ENCODE peak calls at places on chromosomes 4 and X, in five cellular contexts. One of them, this sample, is unnamed.
A peak's percentile ranks its signal among the peaks of the same experiment; 100 is the strongest.

GRCh38 chr4:6658635-6659075 is 18.2 kb downstream of the MRFAP1 start:
- DNase-seq in ACHN: no peak
- DNase-seq in epithelial cell of esophagus: peak; percentile 47
- DNase-seq in amniotic stem cell: no peak
- DNase-seq in H4: no peak
- DNase-seq in this sample: peak; percentile 42

GRCh38 chr4:87058272-87059073 is 123.7 kb downstream of the AFF1 start:
- DNase-seq in ACHN: no peak
- DNase-seq in epithelial cell of esophagus: peak; percentile 69
- DNase-seq in amniotic stem cell: no peak
- DNase-seq in H4: peak; percentile 49
- DNase-seq in this sample: peak; percentile 28

GRCh38 chr4:53541577-53542206 is 49.6 kb downstream of the LNX1 start:
- DNase-seq in ACHN: no peak
- DNase-seq in epithelial cell of esophagus: peak; percentile 75
- DNase-seq in amniotic stem cell: peak; percentile 77
- DNase-seq in H4: no peak
- DNase-seq in this sample: no peak

GRCh38 chr4:112355662-112356061 is 58.5 kb downstream of the ALPK1 start:
- DNase-seq in ACHN: no peak
- DNase-seq in epithelial cell of esophagus: no peak
- DNase-seq in amniotic stem cell: no peak
- DNase-seq in H4: no peak
- DNase-seq in this sample: no peak

GRCh38 chr4:126799971-126800722 is 832.6 kb upstream of the INTU start:
- DNase-seq in ACHN: no peak
- DNase-seq in epithelial cell of esophagus: no peak
- DNase-seq in amniotic stem cell: peak; percentile 33
- DNase-seq in H4: no peak
- DNase-seq in this sample: no peak

GRCh38 chrX:31981546-31982062 is 909.8 kb upstream of the FTHL17 start:
- DNase-seq in ACHN: no peak
- DNase-seq in epithelial cell of esophagus: no peak
- DNase-seq in amniotic stem cell: no peak
- DNase-seq in H4: no peak
- DNase-seq in this sample: no peak

GRCh38 chr4:79528241-79528706 is 120.2 kb upstream of the GK2 start:
- DNase-seq in ACHN: no peak
- DNase-seq in epithelial cell of esophagus: peak; percentile 29
- DNase-seq in amniotic stem cell: no peak
- DNase-seq in H4: peak; percentile 72
- DNase-seq in this sample: no peak

GRCh38 chr4:173547889-173548288 is 17.9 kb upstream of the HAND2 start:
- DNase-seq in ACHN: no peak
- DNase-seq in epithelial cell of esophagus: no peak
- DNase-seq in amniotic stem cell: no peak
- DNase-seq in H4: no peak
- DNase-seq in this sample: no peak

GRCh38 chr4:16140520-16141249 is 56.9 kb upstream of the PROM1 start:
- DNase-seq in ACHN: peak; percentile 98
- DNase-seq in epithelial cell of esophagus: peak; percentile 74
- DNase-seq in amniotic stem cell: peak; percentile 71
- DNase-seq in H4: peak; percentile 99
- DNase-seq in this sample: no peak

GRCh38 chr4:78627046-78627965 is 75.7 kb downstream of the ANXA3 start:
- DNase-seq in ACHN: peak; percentile 81
- DNase-seq in epithelial cell of esophagus: peak; percentile 89
- DNase-seq in amniotic stem cell: no peak
- DNase-seq in H4: peak; percentile 22
- DNase-seq in this sample: no peak

GRCh38 chr4:135515295-135515694 is 1313.7 kb upstream of the PABPC4L start:
- DNase-seq in ACHN: no peak
- DNase-seq in epithelial cell of esophagus: no peak
- DNase-seq in amniotic stem cell: no peak
- DNase-seq in H4: no peak
- DNase-seq in this sample: no peak

GRCh38 chr4:2263701-2264321 is 1.9 kb upstream of the MXD4 start:
- DNase-seq in ACHN: no peak
- DNase-seq in epithelial cell of esophagus: no peak
- DNase-seq in amniotic stem cell: no peak
- DNase-seq in H4: no peak
- DNase-seq in this sample: no peak

GRCh38 chrX:7689791-7690412 is 153.1 kb upstream of the VCX start:
- DNase-seq in ACHN: no peak
- DNase-seq in epithelial cell of esophagus: peak; percentile 58
- DNase-seq in amniotic stem cell: no peak
- DNase-seq in H4: peak; percentile 3
- DNase-seq in this sample: no peak

GRCh38 chrX:103656623-103657022 is 27.8 kb downstream of the TCEAL1 start:
- DNase-seq in ACHN: peak; percentile 80
- DNase-seq in epithelial cell of esophagus: peak; percentile 86
- DNase-seq in amniotic stem cell: peak; percentile 49
- DNase-seq in H4: peak; percentile 53
- DNase-seq in this sample: no peak

GRCh38 chr4:15457401-15458201 is 12.1 kb upstream of the CC2D2A start:
- DNase-seq in ACHN: peak; percentile 47
- DNase-seq in epithelial cell of esophagus: peak; percentile 64
- DNase-seq in amniotic stem cell: peak; percentile 63
- DNase-seq in H4: peak; percentile 75
- DNase-seq in this sample: no peak

GRCh38 chrX:65195621-65196020 is 219.4 kb upstream of the ZC4H2 start:
- DNase-seq in ACHN: no peak
- DNase-seq in epithelial cell of esophagus: no peak
- DNase-seq in amniotic stem cell: no peak
- DNase-seq in H4: no peak
- DNase-seq in this sample: no peak

GRCh38 chr4:15451866-15452765 is 17.6 kb upstream of the CC2D2A start:
- DNase-seq in ACHN: peak; percentile 90
- DNase-seq in epithelial cell of esophagus: peak; percentile 86
- DNase-seq in amniotic stem cell: peak; percentile 56
- DNase-seq in H4: peak; percentile 94
- DNase-seq in this sample: no peak

GRCh38 chr4:84418032-84418709 is 80.9 kb downstream of the NKX6-1 start:
- DNase-seq in ACHN: no peak
- DNase-seq in epithelial cell of esophagus: peak; percentile 14
- DNase-seq in amniotic stem cell: no peak
- DNase-seq in H4: no peak
- DNase-seq in this sample: no peak

GRCh38 chr4:47926667-47927258 is 12.4 kb upstream of the NFXL1 start:
- DNase-seq in ACHN: peak; percentile 53
- DNase-seq in epithelial cell of esophagus: peak; percentile 62
- DNase-seq in amniotic stem cell: peak; percentile 25
- DNase-seq in H4: peak; percentile 47
- DNase-seq in this sample: peak; percentile 71

GRCh38 chr4:12724520-12724919 is 759.6 kb downstream of the RAB28 start:
- DNase-seq in ACHN: peak; percentile 11
- DNase-seq in epithelial cell of esophagus: peak; percentile 14
- DNase-seq in amniotic stem cell: no peak
- DNase-seq in H4: no peak
- DNase-seq in this sample: no peak

GRCh38 chr4:69156913-69157312 is 57.6 kb downstream of the UGT2B11 start:
- DNase-seq in ACHN: peak; percentile 16
- DNase-seq in epithelial cell of esophagus: peak; percentile 37
- DNase-seq in amniotic stem cell: no peak
- DNase-seq in H4: peak; percentile 6
- DNase-seq in this sample: peak; percentile 19

GRCh38 chr4:152807294-152807829 is 27.6 kb downstream of the ARFIP1 start:
- DNase-seq in ACHN: no peak
- DNase-seq in epithelial cell of esophagus: peak; percentile 31
- DNase-seq in amniotic stem cell: no peak
- DNase-seq in H4: peak; percentile 53
- DNase-seq in this sample: no peak

GRCh38 chr4:87616268-87616667 is 7.9 kb downstream of the DSPP start:
- DNase-seq in ACHN: no peak
- DNase-seq in epithelial cell of esophagus: no peak
- DNase-seq in amniotic stem cell: no peak
- DNase-seq in H4: no peak
- DNase-seq in this sample: no peak

GRCh38 chrX:132488819-132489255 is at the start of gene MBNL3:
- DNase-seq in ACHN: peak; percentile 37
- DNase-seq in epithelial cell of esophagus: peak; percentile 51
- DNase-seq in amniotic stem cell: no peak
- DNase-seq in H4: peak; percentile 31
- DNase-seq in this sample: peak; percentile 45

GRCh38 chr4:180057891-180058643 is 2185.1 kb upstream of the TENM3 start:
- DNase-seq in ACHN: peak; percentile 4
- DNase-seq in epithelial cell of esophagus: no peak
- DNase-seq in amniotic stem cell: no peak
- DNase-seq in H4: no peak
- DNase-seq in this sample: peak; percentile 54

GRCh38 chr4:2923141-2923551 is 40.1 kb downstream of the NOP14 start:
- DNase-seq in ACHN: no peak
- DNase-seq in epithelial cell of esophagus: peak; percentile 82
- DNase-seq in amniotic stem cell: no peak
- DNase-seq in H4: no peak
- DNase-seq in this sample: no peak

GRCh38 chrX:131821945-131822622 is 201.0 kb upstream of the STK26 start:
- DNase-seq in ACHN: no peak
- DNase-seq in epithelial cell of esophagus: no peak
- DNase-seq in amniotic stem cell: peak; percentile 3
- DNase-seq in H4: no peak
- DNase-seq in this sample: no peak

GRCh38 chr4:186024637-186025320 is 44.2 kb upstream of the TLR3 start:
- DNase-seq in ACHN: no peak
- DNase-seq in epithelial cell of esophagus: no peak
- DNase-seq in amniotic stem cell: no peak
- DNase-seq in H4: no peak
- DNase-seq in this sample: no peak

GRCh38 chr4:38867478-38868054 is at the start of gene FAM114A1:
- DNase-seq in ACHN: peak; percentile 81
- DNase-seq in epithelial cell of esophagus: peak; percentile 69
- DNase-seq in amniotic stem cell: peak; percentile 58
- DNase-seq in H4: peak; percentile 75
- DNase-seq in this sample: peak; percentile 69

GRCh38 chr4:1353186-1354055 is 6.4 kb downstream of the UVSSA start:
- DNase-seq in ACHN: no peak
- DNase-seq in epithelial cell of esophagus: no peak
- DNase-seq in amniotic stem cell: no peak
- DNase-seq in H4: no peak
- DNase-seq in this sample: no peak

GRCh38 chrX:12946838-12947544 is 27.9 kb upstream of the TMSB4X start:
- DNase-seq in ACHN: peak; percentile 75
- DNase-seq in epithelial cell of esophagus: peak; percentile 90
- DNase-seq in amniotic stem cell: peak; percentile 68
- DNase-seq in H4: peak; percentile 78
- DNase-seq in this sample: peak; percentile 74

GRCh38 chr4:155271557-155271956 is 63.1 kb downstream of the NPY2R start:
- DNase-seq in ACHN: peak; percentile 2
- DNase-seq in epithelial cell of esophagus: peak; percentile 13
- DNase-seq in amniotic stem cell: no peak
- DNase-seq in H4: no peak
- DNase-seq in this sample: no peak

GRCh38 chrX:154409222-154409871 is at the start of gene DNASE1L1:
- DNase-seq in ACHN: peak; percentile 83
- DNase-seq in epithelial cell of esophagus: peak; percentile 74
- DNase-seq in amniotic stem cell: peak; percentile 57
- DNase-seq in H4: peak; percentile 84
- DNase-seq in this sample: peak; percentile 69

GRCh38 chrX:11143931-11144678 is 33.0 kb downstream of the HCCS start:
- DNase-seq in ACHN: peak; percentile 69
- DNase-seq in epithelial cell of esophagus: peak; percentile 75
- DNase-seq in amniotic stem cell: peak; percentile 22
- DNase-seq in H4: peak; percentile 73
- DNase-seq in this sample: peak; percentile 57

GRCh38 chr4:56250801-56251200 is 136.5 kb downstream of the AASDH start:
- DNase-seq in ACHN: no peak
- DNase-seq in epithelial cell of esophagus: no peak
- DNase-seq in amniotic stem cell: no peak
- DNase-seq in H4: no peak
- DNase-seq in this sample: no peak

GRCh38 chrX:71636438-71637252 is 18.3 kb upstream of the CXCR3 start:
- DNase-seq in ACHN: no peak
- DNase-seq in epithelial cell of esophagus: no peak
- DNase-seq in amniotic stem cell: no peak
- DNase-seq in H4: no peak
- DNase-seq in this sample: no peak

GRCh38 chr4:108483077-108483476 is 137.3 kb upstream of the RPL34 start:
- DNase-seq in ACHN: no peak
- DNase-seq in epithelial cell of esophagus: no peak
- DNase-seq in amniotic stem cell: no peak
- DNase-seq in H4: peak; percentile 12
- DNase-seq in this sample: no peak

This sample was measured in endothelial cell.